ENCODE peak calls at places on chromosomes 5 and 9, in nine cellular contexts. A is HFF-Myc, M is bronchial epithelial cell, S is left lung, L is A549, I is IMR-90, C is lung, R is fibroblast of mammary gland, Y is tibial artery. J is an unnamed sample.

GRCh38 chr5:135011355-135012032 is 22.5 kb downstream of the PITX1 start:
- DNase-seq in S (peak), I (no peak), L (no peak), A (no peak), M (no peak), Y (no peak), C (no peak), R (no peak), J (no peak)

GRCh38 chr5:91382530-91383026 is 539 bp downstream of the ARRDC3 start:
- DNase-seq in S (no peak), A (no peak), C (no peak), Y (no peak), M (peak), R (peak), L (peak), I (peak), J (peak)

GRCh38 chr5:57229315-57229714 is 55.5 kb downstream of the GPBP1 start:
- DNase-seq in I (no peak), C (no peak), Y (no peak), R (no peak), L (no peak), M (no peak), S (no peak), A (no peak), J (no peak)

GRCh38 chr9:95171001-95171400 is 146.5 kb downstream of the FANCC start:
- DNase-seq in A (peak), M (peak), Y (no peak), S (no peak), L (no peak), R (peak), C (no peak), I (peak), J (peak)

GRCh38 chr5:42881416-42882109 is 69.9 kb upstream of the SELENOP start:
- DNase-seq in A (no peak), Y (no peak), L (no peak), C (no peak), R (no peak), I (no peak), M (no peak), S (no peak), J (no peak)

GRCh38 chr5:137359941-137360340 is 139.2 kb downstream of the SPOCK1 start:
- DNase-seq in S (no peak), M (peak), C (no peak), R (no peak), I (no peak), L (no peak), Y (no peak), A (no peak), J (no peak)

GRCh38 chr5:140251527-140251973 is 51.4 kb downstream of the PFDN1 start:
- DNase-seq in M (peak), Y (no peak), C (no peak), I (peak), A (peak), R (peak), L (peak), S (no peak), J (peak)

GRCh38 chr5:136133416-136134383 is 1.1 kb downstream of the SMAD5 start:
- DNase-seq in C (peak), Y (peak), A (no peak), S (peak), L (peak), R (peak), M (peak), I (peak), J (peak)

GRCh38 chr9:33198163-33198562 is 31.0 kb upstream of the B4GALT1 start:
- DNase-seq in R (peak), Y (peak), M (no peak), S (no peak), C (no peak), L (no peak), A (no peak), I (peak), J (no peak)

GRCh38 chr5:127957183-127957582 is 126.4 kb upstream of the SLC12A2 start:
- DNase-seq in L (peak), R (peak), Y (no peak), S (no peak), A (peak), C (no peak), M (no peak), I (peak), J (peak)

GRCh38 chr9:29078063-29078660 is 1504.9 kb upstream of the C9orf72 start:
- DNase-seq in M (peak), L (peak), Y (no peak), R (peak), C (no peak), I (no peak), A (no peak), S (no peak), J (no peak)

GRCh38 chr5:108143581-108143980 is 238.3 kb downstream of the FBXL17 start:
- DNase-seq in L (peak), C (no peak), S (no peak), Y (no peak), A (no peak), R (peak), I (peak), M (peak), J (peak)

GRCh38 chr5:151406322-151406947 is 41.0 kb upstream of the SLC36A1 start:
- DNase-seq in S (no peak), L (peak), C (no peak), Y (no peak), I (peak), R (peak), A (no peak), M (peak), J (peak)

GRCh38 chr5:16578474-16578883 is 38.3 kb downstream of the RETREG1 start:
- DNase-seq in L (no peak), A (no peak), R (no peak), S (no peak), M (no peak), C (no peak), I (no peak), Y (no peak), J (no peak)

GRCh38 chr9:7147136-7148090 is 389.6 kb downstream of the KDM4C start:
- DNase-seq in A (no peak), I (peak), R (no peak), S (no peak), L (no peak), M (no peak), Y (no peak), C (no peak), J (no peak)

GRCh38 chr5:2430606-2431005 is 320.9 kb downstream of the IRX2 start:
- DNase-seq in R (no peak), S (no peak), M (no peak), C (no peak), Y (no peak), A (no peak), L (no peak), I (no peak), J (no peak)

GRCh38 chr9:69030851-69031645 is 4.5 kb upstream of the FXN start:
- DNase-seq in C (no peak), M (peak), L (no peak), R (peak), Y (no peak), I (peak), S (no peak), A (no peak), J (no peak)

GRCh38 chr9:18238254-18238653 is 235.7 kb upstream of the ADAMTSL1 start:
- DNase-seq in I (peak), R (peak), S (no peak), M (peak), A (peak), L (peak), Y (no peak), C (no peak), J (peak)

GRCh38 chr5:152560508-152561137 is 155.5 kb upstream of the NMUR2 start:
- DNase-seq in R (peak), C (peak), M (peak), S (peak), Y (peak), I (peak), L (peak), A (no peak), J (peak)

GRCh38 chr5:61468483-61468865 is 136.4 kb downstream of the ZSWIM6 start:
- DNase-seq in I (no peak), L (peak), M (no peak), A (no peak), C (no peak), R (no peak), S (no peak), Y (no peak), J (no peak)

GRCh38 chr5:59917121-59917520 is 23.6 kb upstream of the PDE4D start:
- DNase-seq in L (no peak), C (no peak), M (peak), S (no peak), I (no peak), A (no peak), R (peak), Y (no peak), J (no peak)

GRCh38 chr5:3310551-3311340 is 284.9 kb upstream of the IRX1 start:
- DNase-seq in S (no peak), L (no peak), R (no peak), A (no peak), Y (no peak), C (no peak), M (peak), I (no peak), J (no peak)

GRCh38 chr5:168851902-168852321 is 272.7 kb upstream of the PANK3 start:
- DNase-seq in L (peak), S (no peak), I (no peak), A (peak), R (peak), C (no peak), M (peak), Y (no peak), J (peak)

GRCh38 chr5:178434016-178434761 is 156.0 kb downstream of the COL23A1 start:
- DNase-seq in I (no peak), S (no peak), Y (no peak), R (no peak), M (no peak), C (no peak), A (no peak), L (no peak), J (no peak)

GRCh38 chr5:55413644-55414043 is 105.9 kb downstream of the MTREX start:
- DNase-seq in C (no peak), L (no peak), M (no peak), R (no peak), S (no peak), Y (no peak), A (no peak), I (no peak), J (no peak)

GRCh38 chr5:115329475-115329874 is 33.0 kb upstream of the CCDC112 start:
- DNase-seq in M (no peak), L (no peak), Y (no peak), I (no peak), S (no peak), C (no peak), R (no peak), A (no peak), J (no peak)

GRCh38 chr5:75138674-75139073 is 86.3 kb upstream of the GCNT4 start:
- DNase-seq in Y (no peak), M (no peak), A (no peak), C (no peak), I (no peak), R (no peak), L (no peak), S (no peak), J (no peak)

GRCh38 chr9:136794281-136795026 is 1.7 kb upstream of the CCDC183 start:
- DNase-seq in L (no peak), C (no peak), Y (no peak), S (peak), M (no peak), I (no peak), R (no peak), A (no peak), J (no peak)

GRCh38 chr5:79513519-79514390 is at the start of gene HOMER1:
- DNase-seq in I (peak), C (peak), R (peak), Y (peak), A (no peak), S (peak), M (peak), L (peak), J (peak)

GRCh38 chr5:140977003-140977402 is 10.7 kb downstream of the PCDHAC2 start:
- DNase-seq in S (no peak), M (peak), R (peak), Y (no peak), L (no peak), A (no peak), I (no peak), C (no peak), J (no peak)

GRCh38 chr5:8945972-8946371 is 599.9 kb downstream of the SEMA5A start:
- DNase-seq in Y (no peak), M (no peak), C (no peak), S (no peak), A (no peak), L (no peak), R (no peak), I (peak), J (no peak)

GRCh38 chr9:38043931-38044623 is 24.9 kb downstream of the SHB start:
- DNase-seq in A (no peak), R (no peak), I (no peak), C (no peak), Y (no peak), M (no peak), L (no peak), S (no peak), J (no peak)

GRCh38 chr9:88161144-88161543 is 22.9 kb upstream of the SPATA31C2 start:
- DNase-seq in C (no peak), S (no peak), M (no peak), Y (no peak), R (no peak), L (no peak), A (no peak), I (no peak), J (no peak)

GRCh38 chr9:121678501-121679022 is 27.1 kb downstream of the DAB2IP start:
- DNase-seq in I (no peak), S (peak), R (no peak), L (no peak), Y (no peak), A (no peak), M (no peak), C (no peak), J (no peak)
- H3K4me3 ChIP-seq in I (no peak), S (no peak), R (no peak), L (no peak), Y (no peak), A (no peak), M (no peak), C (no peak), J (no peak)

DNA sequence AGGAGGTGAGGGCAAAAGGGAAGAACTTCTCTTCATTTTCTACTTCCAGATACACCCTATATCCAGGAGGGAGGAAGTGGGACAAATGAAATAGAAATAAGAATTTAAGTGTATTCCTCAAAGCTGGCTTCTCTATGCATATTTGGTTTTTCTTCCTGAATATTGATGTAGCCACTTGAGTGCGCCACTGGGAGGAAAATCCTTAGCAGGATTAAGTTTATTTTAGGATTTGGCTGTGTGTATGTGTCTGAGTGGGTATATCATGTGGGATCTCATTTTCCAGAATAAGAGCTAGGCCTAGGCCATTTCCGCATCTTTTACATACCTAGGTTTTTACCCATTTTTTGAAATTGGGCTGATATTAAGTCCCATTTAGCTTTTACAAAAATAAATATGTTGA is 42.5 kb downstream of the MAP1B start:
- DNase-seq in A (no peak), R (peak), C (no peak), Y (no peak), L (no peak), M (no peak), S (no peak), I (no peak), J (no peak)
- TF ChIP-seq CTCF in A (no peak), R (peak), C (no peak), Y (peak), L (peak), M (no peak), S (no peak), I (peak), J (peak)

GRCh38 chr5:1104327-1105006 is 7.4 kb downstream of the SLC12A7 start:
- DNase-seq in C (no peak), I (no peak), S (no peak), Y (no peak), R (no peak), L (no peak), M (no peak), A (no peak), J (no peak)

GRCh38 chr5:1105350-1106265 is 6.3 kb downstream of the SLC12A7 start:
- DNase-seq in S (no peak), L (peak), R (no peak), M (no peak), Y (no peak), C (no peak), A (no peak), I (no peak), J (no peak)

GRCh38 chr5:1101991-1102713 is 9.7 kb downstream of the SLC12A7 start:
- DNase-seq in I (peak), C (no peak), A (no peak), M (no peak), R (no peak), L (no peak), S (no peak), Y (no peak), J (no peak)

GRCh38 chr5:1103093-1103492 is 8.8 kb downstream of the SLC12A7 start:
- DNase-seq in R (no peak), C (no peak), M (no peak), I (peak), L (no peak), Y (no peak), S (no peak), A (no peak), J (no peak)

DNA sequence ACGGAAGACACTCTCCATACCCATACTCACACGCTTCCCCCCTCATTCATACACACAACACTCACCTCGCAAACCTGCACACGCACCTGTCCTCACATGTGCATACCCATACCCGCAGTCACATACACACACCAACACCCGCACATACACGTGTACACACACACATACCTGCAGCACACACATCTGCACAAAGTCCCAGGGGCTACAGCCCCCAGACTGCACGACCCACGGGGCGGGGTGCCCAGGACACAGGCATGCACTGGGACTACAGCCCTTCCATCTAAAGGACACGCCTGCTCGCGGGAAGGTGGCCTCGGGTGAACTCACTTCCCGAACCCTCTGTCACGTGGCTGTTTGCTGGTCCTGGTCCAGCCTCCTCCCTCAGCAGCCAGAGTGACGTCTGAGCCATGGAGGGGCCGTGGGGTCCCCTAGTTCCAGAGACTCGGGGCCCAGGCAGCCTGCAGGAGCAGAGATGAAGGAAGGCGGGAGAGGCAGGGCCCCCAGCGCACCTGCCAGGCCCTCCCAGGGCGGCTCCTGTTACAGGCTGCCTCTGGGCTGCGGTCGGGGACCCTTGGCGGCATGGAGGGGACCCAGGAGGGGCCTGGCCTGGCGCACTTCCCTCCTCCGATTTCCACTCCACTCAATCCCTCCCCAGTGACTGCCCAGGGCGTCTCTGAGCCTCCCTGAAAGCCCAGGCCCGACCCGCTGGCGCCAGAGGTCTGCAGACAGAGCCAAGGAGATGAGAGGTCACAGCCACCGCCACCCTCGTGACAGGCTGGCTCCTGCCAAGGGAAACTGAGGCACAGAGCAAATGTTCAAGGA is 8.1 kb downstream of the SLC12A7 start:
- DNase-seq in Y (no peak), M (no peak), A (no peak), S (no peak), L (no peak), R (no peak), C (peak), I (no peak), J (no peak)
- H3K4me3 ChIP-seq in Y (peak), M (no peak), A (no peak), S (no peak), L (no peak), R (no peak), C (no peak), I (no peak), J (no peak)

DNA sequence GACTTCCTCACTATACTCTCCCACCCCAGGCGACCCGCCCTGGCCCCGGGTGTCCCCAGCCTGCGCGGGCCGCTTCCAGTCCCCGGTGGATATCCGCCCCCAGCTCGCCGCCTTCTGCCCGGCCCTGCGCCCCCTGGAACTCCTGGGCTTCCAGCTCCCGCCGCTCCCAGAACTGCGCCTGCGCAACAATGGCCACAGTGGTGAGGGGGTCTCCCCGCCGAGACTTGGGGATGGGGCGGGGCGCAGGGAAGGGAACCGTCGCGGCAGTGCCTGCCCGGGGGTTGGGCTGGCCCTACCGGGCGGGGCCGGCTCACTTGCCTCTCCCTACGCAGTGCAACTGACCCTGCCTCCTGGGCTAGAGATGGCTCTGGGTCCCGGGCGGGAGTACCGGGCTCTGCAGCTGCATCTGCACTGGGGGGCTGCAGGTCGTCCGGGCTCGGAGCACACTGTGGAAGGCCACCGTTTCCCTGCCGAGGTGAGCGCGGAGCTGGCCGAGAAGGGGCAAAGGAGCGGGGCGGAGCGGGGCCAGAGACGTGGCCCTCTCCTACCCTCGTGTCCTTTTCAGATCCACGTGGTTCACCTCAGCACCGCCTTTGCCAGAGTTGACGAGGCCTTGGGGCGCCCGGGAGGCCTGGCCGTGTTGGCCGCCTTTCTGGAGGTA is 2.1 kb downstream of the CA9 start:
- DNase-seq in I (no peak), L (no peak), S (peak), R (no peak), Y (peak), A (no peak), M (no peak), C (no peak), J (no peak)
- TF ChIP-seq CTCF in I (no peak), L (no peak), S (no peak), R (no peak), Y (no peak), A (no peak), M (no peak), C (no peak), J (peak)

DNA sequence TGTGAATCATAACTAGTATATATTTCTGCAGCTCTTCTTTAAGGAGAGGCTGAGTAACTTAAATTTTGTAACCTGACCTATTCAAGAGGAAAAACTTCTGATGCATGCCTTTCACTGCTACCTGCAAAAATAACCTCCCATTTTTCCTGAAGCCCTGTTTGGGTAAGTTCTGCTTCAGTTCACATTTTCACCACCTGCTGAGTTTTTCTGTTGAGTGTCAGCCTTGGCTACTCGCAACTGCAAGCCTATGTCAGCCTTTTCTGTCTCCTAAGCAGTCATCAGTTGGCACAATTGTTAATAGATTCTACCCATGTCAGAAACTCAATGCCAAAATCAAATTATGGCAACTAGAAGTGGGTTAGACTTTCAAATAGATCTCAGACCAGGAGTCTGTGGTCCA is 8.2 kb upstream of the TNFAIP8 start:
- DNase-seq in Y (no peak), C (no peak), L (no peak), R (no peak), M (no peak), A (no peak), S (no peak), I (no peak), J (no peak)
- H3K4me3 ChIP-seq in Y (no peak), C (no peak), L (no peak), R (no peak), M (no peak), A (no peak), S (no peak), I (no peak), J (no peak)

GRCh38 chr5:7018601-7019000 is 305.4 kb downstream of the TENT4A start:
- DNase-seq in L (no peak), Y (no peak), R (no peak), A (no peak), S (no peak), M (no peak), C (no peak), I (no peak), J (no peak)
- TF ChIP-seq CTCF in L (no peak), Y (no peak), R (no peak), A (no peak), S (no peak), M (no peak), C (no peak), I (no peak), J (no peak)

J was measured in brain microvascular endothelial cell.